ENCODE peak calls at places on chromosomes 13 and 19, in seven cellular contexts. L is activated naive CD4-positive, alpha-beta T cell treated with anti-CD3 and anti-CD28 coated beads for 36 hours; T is endodermal cell; P is A172; N is RWPE1; H is hypothalamus; J is stimulated activated effector memory CD8-positive, alpha-beta T cell treated with anti-CD3 and anti-CD28 coated beads, Interleukin-12 subunit alpha, Interleukin-12 subunit beta, amount 100 ng/mL, for 72 hours. X is an unnamed sample.

GRCh38 chr19:4531562-4532165 is 3.4 kb downstream of the PLIN5 start:
- DNase-seq in L (no peak), T (no peak), P (no peak), N (no peak), H (no peak), J (no peak), X (no peak)

GRCh38 chr13:107964356-107964755 is 251.0 kb downstream of the LIG4 start:
- DNase-seq in L (no peak), T (no peak), P (no peak), N (no peak), H (no peak), J (no peak), X (no peak)

GRCh38 chr19:28012361-28012760 is 1200.6 kb downstream of the UQCRFS1 start:
- DNase-seq in L (no peak), T (peak), P (no peak), N (no peak), H (no peak), J (no peak), X (no peak)

GRCh38 chr13:109595466-109595865 is 190.9 kb downstream of the IRS2 start:
- DNase-seq in L (no peak), T (no peak), P (no peak), N (no peak), H (no peak), J (no peak), X (no peak)

GRCh38 chr19:42926781-42927180 is 9.1 kb upstream of the PSG6 start:
- DNase-seq in L (no peak), T (no peak), P (no peak), N (no peak), H (no peak), J (no peak), X (no peak)

GRCh38 chr13:95704510-95704909 is 27.6 kb downstream of the DNAJC3 start:
- DNase-seq in L (no peak), T (no peak), P (peak), N (no peak), H (no peak), J (no peak), X (no peak)

GRCh38 chr19:43380008-43380407 is 26.5 kb downstream of the CD177 start:
- DNase-seq in L (no peak), T (no peak), P (no peak), N (no peak), H (no peak), J (no peak), X (no peak)

GRCh38 chr19:3801412-3802096 is 15.4 kb upstream of the MATK start:
- DNase-seq in L (peak), T (peak), P (no peak), N (peak), H (no peak), J (peak), X (peak)

GRCh38 chr19:56840452-56841193 is at the start of the genes PEG3 and ZIM2:
- DNase-seq in L (no peak), T (no peak), P (no peak), N (no peak), H (peak), J (no peak), X (peak)